ENCODE peak calls at places on chromosomes 4 and X, in four cellular contexts. One of them, this sample, is unnamed.
A peak's percentile ranks its signal among the peaks of the same experiment; 100 is the strongest.

GRCh38 chr4:132266374-132266773 is 882.7 kb upstream of the PCDH10 start:
- DNase-seq in WTC11: no peak
- DNase-seq in HepG2: no peak
- DNase-seq in K562: no peak
- DNase-seq in this sample: no peak

GRCh38 chr4:74267998-74268606 is 40.2 kb upstream of the EPGN start:
- DNase-seq in WTC11: no peak
- DNase-seq in HepG2: no peak
- DNase-seq in K562: no peak
- DNase-seq in this sample: no peak

GRCh38 chr4:46445689-46446339 is 55.9 kb upstream of the GABRA2 start:
- DNase-seq in WTC11: no peak
- DNase-seq in HepG2: peak; percentile 12
- DNase-seq in K562: no peak
- DNase-seq in this sample: no peak

GRCh38 chr4:85478576-85478975 is 3.6 kb downstream of the ARHGAP24 start:
- DNase-seq in WTC11: no peak
- DNase-seq in HepG2: no peak
- DNase-seq in K562: no peak
- DNase-seq in this sample: no peak

GRCh38 chr4:26290276-26290675 is 30.5 kb upstream of the RBPJ start:
- DNase-seq in WTC11: no peak
- DNase-seq in HepG2: no peak
- DNase-seq in K562: no peak
- DNase-seq in this sample: no peak

GRCh38 chrX:45669715-45670360 is 469.2 kb upstream of the DIPK2B start:
- DNase-seq in WTC11: no peak
- DNase-seq in HepG2: no peak
- DNase-seq in K562: no peak
- DNase-seq in this sample: no peak

GRCh38 chr4:43242611-43243010 is 350.1 kb downstream of the GRXCR1 start:
- DNase-seq in WTC11: no peak
- DNase-seq in HepG2: no peak
- DNase-seq in K562: no peak
- DNase-seq in this sample: no peak

GRCh38 chr4:54661686-54662085 is 3.9 kb downstream of the KIT start:
- DNase-seq in WTC11: no peak
- DNase-seq in HepG2: no peak
- DNase-seq in K562: no peak
- DNase-seq in this sample: no peak

GRCh38 chrX:69216911-69217310 is 51.7 kb upstream of the PJA1 start:
- DNase-seq in WTC11: no peak
- DNase-seq in HepG2: no peak
- DNase-seq in K562: no peak
- DNase-seq in this sample: no peak

GRCh38 chrX:38304010-38304409 is 23.3 kb downstream of the RPGR start:
- DNase-seq in WTC11: peak; percentile 10
- DNase-seq in HepG2: peak; percentile 11
- DNase-seq in K562: peak; percentile 11
- DNase-seq in this sample: peak; percentile 27

GRCh38 chr4:8904666-8905065 is 33.0 kb upstream of the HMX1 start:
- DNase-seq in WTC11: no peak
- DNase-seq in HepG2: no peak
- DNase-seq in K562: no peak
- DNase-seq in this sample: no peak

GRCh38 chrX:45344597-45344996 is 143.9 kb upstream of the DIPK2B start:
- DNase-seq in WTC11: no peak
- DNase-seq in HepG2: no peak
- DNase-seq in K562: no peak
- DNase-seq in this sample: no peak

GRCh38 chr4:30714408-30715031 is 5.6 kb upstream of the PCDH7 start:
- DNase-seq in WTC11: peak; percentile 70
- DNase-seq in HepG2: peak; percentile 19
- DNase-seq in K562: peak; percentile 27
- DNase-seq in this sample: peak; percentile 46

GRCh38 chr4:148161601-148162000 is 280.6 kb downstream of the NR3C2 start:
- DNase-seq in WTC11: no peak
- DNase-seq in HepG2: no peak
- DNase-seq in K562: no peak
- DNase-seq in this sample: no peak

GRCh38 chr4:41111796-41112195 is 102.5 kb downstream of the APBB2 start:
- DNase-seq in WTC11: no peak
- DNase-seq in HepG2: no peak
- DNase-seq in K562: no peak
- DNase-seq in this sample: no peak

GRCh38 chr4:105197777-105198176 is 51.1 kb downstream of the TET2 start:
- DNase-seq in WTC11: no peak
- DNase-seq in HepG2: no peak
- DNase-seq in K562: no peak
- DNase-seq in this sample: no peak

GRCh38 chrX:41823402-41823801 is 99.4 kb downstream of the GPR82 start:
- DNase-seq in WTC11: no peak
- DNase-seq in HepG2: peak; percentile 84
- DNase-seq in K562: no peak
- DNase-seq in this sample: no peak

GRCh38 chr4:9771069-9771468 is 10.4 kb upstream of the DRD5 start:
- DNase-seq in WTC11: no peak
- DNase-seq in HepG2: no peak
- DNase-seq in K562: no peak
- DNase-seq in this sample: no peak

GRCh38 chr4:37601527-37601926 is 84.6 kb downstream of the RELL1 start:
- DNase-seq in WTC11: no peak
- DNase-seq in HepG2: peak; percentile 18
- DNase-seq in K562: no peak
- DNase-seq in this sample: no peak

DNA sequence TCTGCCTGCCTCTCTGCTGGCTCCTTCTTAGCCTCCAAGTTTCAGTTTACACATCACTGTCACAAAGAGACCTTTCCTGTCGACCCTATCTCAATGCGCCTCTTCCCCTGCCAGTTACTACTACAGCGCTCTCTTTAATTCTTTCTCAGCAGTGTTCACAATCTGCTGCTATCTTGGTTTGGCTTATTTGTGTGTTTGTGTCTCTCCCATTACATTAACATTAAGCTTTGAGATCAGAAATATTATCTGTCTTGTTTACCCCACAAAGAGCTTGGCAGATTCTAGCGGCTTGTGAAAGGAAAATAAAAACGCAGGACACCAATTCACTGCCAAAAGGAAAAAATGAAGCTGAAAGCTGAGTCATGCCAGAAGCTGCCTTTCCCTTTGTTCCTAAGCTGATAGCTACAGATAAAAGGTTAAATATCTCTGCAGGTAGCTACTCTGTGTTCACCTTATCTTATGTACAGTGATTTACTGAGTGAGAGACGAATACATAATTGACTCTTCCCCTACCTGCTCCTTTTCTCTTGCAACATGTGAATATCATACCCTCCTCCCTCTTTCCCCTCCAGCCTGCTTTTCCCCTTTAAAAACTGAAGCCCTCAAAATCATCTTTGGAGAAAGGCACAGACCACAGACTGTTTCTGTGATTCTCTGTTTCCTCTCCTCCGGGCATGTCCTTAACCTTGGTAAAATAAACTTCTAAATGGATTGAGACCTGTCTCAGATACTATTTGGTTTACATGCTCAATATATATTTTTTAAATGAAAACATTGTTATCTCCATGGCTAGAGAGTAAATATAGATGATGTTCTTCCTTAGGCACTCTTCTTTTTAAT is 19.3 kb upstream of the SLC9A7 start:
- DNase-seq in WTC11: no peak
- DNase-seq in HepG2: peak; percentile 12
- DNase-seq in K562: no peak
- DNase-seq in this sample: no peak
- TF ChIP-seq ELF4 in WTC11: no peak
- TF ChIP-seq ELF4 in HepG2: no peak
- TF ChIP-seq ELF4 in K562: no peak
- TF ChIP-seq ELF4 in this sample: no peak

DNA sequence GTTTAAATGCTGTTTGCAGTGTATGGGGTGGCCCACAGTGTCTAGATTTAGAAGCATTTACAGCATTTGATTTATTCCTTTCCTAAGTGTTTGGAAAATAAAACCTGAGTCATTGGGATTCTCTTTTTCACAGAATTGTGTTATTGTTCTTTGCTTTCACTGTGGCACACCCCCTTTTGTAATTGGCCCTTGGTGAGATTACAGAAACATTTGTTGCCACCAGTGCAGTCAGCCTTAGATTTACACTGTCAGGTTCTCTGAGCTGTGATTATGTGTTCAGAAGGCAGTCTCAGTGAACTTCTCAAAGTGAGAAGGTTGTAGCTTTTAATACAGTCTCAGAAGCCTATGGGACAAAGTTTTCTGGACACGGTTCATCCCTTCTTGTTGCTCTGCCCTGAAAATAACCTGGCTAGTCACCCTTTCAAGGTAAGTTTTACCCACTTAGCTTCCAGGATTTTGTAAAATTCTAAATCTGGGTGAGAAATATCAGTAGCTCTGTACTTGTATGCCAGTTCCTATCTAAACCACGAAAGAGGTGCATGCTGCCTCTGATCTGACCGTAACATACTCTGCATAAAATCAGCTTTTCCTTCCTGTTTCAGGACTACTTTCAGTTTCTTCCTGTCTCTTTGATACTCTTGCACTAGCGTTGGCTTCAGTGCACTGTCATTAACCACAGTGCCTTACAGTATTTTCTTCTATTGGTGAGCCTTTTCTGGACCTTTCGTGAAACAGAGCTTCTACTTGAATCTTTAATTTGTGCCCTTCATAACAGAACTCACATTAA is 12.6 kb downstream of the RUFY3 start:
- DNase-seq in WTC11: no peak
- DNase-seq in HepG2: peak; percentile 12
- DNase-seq in K562: no peak
- DNase-seq in this sample: no peak
- TF ChIP-seq ELF4 in WTC11: no peak
- TF ChIP-seq ELF4 in HepG2: no peak
- TF ChIP-seq ELF4 in K562: no peak
- TF ChIP-seq ELF4 in this sample: no peak

GRCh38 chrX:106711375-106711774 is 15.1 kb upstream of the RNF128 start:
- DNase-seq in WTC11: no peak
- DNase-seq in HepG2: no peak
- DNase-seq in K562: no peak
- DNase-seq in this sample: no peak

GRCh38 chrX:106716463-106716862 is 10.0 kb upstream of the RNF128 start:
- DNase-seq in WTC11: no peak
- DNase-seq in HepG2: no peak
- DNase-seq in K562: no peak
- DNase-seq in this sample: no peak

GRCh38 chrX:106718709-106719108 is 7.8 kb upstream of the RNF128 start:
- DNase-seq in WTC11: no peak
- DNase-seq in HepG2: peak; percentile 78
- DNase-seq in K562: no peak
- DNase-seq in this sample: no peak

DNA sequence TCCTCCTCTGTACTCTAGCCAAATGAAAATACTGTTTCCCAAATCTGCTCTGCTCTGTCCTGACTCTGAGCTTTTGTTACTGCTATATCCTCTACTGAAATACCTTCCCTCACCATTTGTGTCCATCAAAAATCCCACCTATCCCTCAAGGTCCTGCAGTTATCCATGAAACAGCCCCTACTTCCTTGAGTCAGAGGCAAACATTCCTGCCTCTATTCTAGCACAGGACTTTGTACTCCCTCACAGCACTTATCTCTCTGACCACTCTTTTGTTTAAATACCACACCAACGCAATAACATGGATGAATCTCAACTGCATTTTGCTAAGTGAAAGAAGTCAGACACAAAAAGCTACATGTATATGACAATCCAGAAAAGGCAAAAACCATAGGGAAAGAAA is 10.5 kb upstream of the RNF128 start:
- DNase-seq in WTC11: no peak
- DNase-seq in HepG2: peak; percentile 89
- DNase-seq in K562: no peak
- DNase-seq in this sample: no peak
- TF ChIP-seq ELF4 in WTC11: no peak
- TF ChIP-seq ELF4 in HepG2: no peak
- TF ChIP-seq ELF4 in K562: no peak
- TF ChIP-seq ELF4 in this sample: no peak

GRCh38 chr4:51932684-51933083 is 87.5 kb downstream of the LRRC66 start:
- DNase-seq in WTC11: no peak
- DNase-seq in HepG2: no peak
- DNase-seq in K562: no peak
- DNase-seq in this sample: no peak

GRCh38 chr4:51930557-51930956 is 87.6 kb downstream of the DCUN1D4 start:
- DNase-seq in WTC11: no peak
- DNase-seq in HepG2: no peak
- DNase-seq in K562: no peak
- DNase-seq in this sample: no peak

GRCh38 chr4:51931461-51931860 is 88.5 kb downstream of the DCUN1D4 start:
- DNase-seq in WTC11: no peak
- DNase-seq in HepG2: no peak
- DNase-seq in K562: no peak
- DNase-seq in this sample: no peak

DNA sequence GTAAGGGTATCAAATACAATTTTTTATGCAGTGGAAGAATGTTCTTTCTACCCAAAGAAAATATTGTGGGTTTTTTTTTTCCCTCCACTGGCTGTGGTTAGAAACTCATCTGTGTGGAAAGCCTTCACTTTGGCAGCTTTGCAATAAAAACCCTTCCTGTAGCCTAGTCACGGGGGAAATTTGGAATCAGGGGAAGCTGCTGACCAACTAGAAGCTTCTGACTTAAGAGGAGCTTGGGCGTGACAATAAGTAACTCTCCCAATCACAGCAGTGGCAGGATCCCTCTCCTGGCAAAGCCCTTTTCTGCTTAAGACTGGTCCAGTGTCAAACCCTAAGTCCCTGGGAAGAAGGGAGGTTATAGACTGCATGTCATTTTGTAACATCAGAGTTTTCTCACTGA is 87.9 kb downstream of the LRRC66 start:
- DNase-seq in WTC11: no peak
- DNase-seq in HepG2: no peak
- DNase-seq in K562: no peak
- DNase-seq in this sample: no peak
- TF ChIP-seq ELF4 in WTC11: no peak
- TF ChIP-seq ELF4 in HepG2: no peak
- TF ChIP-seq ELF4 in K562: no peak
- TF ChIP-seq ELF4 in this sample: no peak

GRCh38 chr4:149825336-149825735 is 9.7 kb upstream of the IQCM start:
- DNase-seq in WTC11: no peak
- DNase-seq in HepG2: no peak
- DNase-seq in K562: no peak
- DNase-seq in this sample: no peak

GRCh38 chr4:149823770-149824221 is 8.2 kb upstream of the IQCM start:
- DNase-seq in WTC11: no peak
- DNase-seq in HepG2: no peak
- DNase-seq in K562: no peak
- DNase-seq in this sample: no peak
- TF ChIP-seq ELF4 in WTC11: no peak
- TF ChIP-seq ELF4 in HepG2: no peak
- TF ChIP-seq ELF4 in K562: no peak
- TF ChIP-seq ELF4 in this sample: no peak

DNA sequence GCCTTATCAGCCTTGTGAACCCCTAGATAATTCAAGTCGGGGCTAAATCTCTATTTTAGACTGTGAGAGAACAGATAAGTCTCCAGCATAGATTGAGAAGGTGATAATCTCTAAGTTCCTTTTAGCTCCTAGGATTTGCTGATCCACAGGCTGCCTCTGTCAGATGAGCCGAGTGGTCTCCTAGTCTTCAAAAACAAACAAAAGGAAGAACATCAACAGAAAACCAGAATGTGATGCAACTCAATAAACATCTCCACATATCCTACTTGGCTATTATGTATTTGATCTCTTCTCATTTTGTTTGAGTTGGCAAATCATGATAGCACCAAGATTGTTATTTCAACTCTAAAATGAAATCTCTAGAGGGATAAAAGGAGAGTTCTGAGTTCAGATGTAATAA is 88.4 kb upstream of the SLC7A11 start:
- DNase-seq in WTC11: no peak
- DNase-seq in HepG2: no peak
- DNase-seq in K562: no peak
- DNase-seq in this sample: no peak
- TF ChIP-seq ELF4 in WTC11: no peak
- TF ChIP-seq ELF4 in HepG2: no peak
- TF ChIP-seq ELF4 in K562: no peak
- TF ChIP-seq ELF4 in this sample: no peak

This sample was measured in HEK293T.